ENCODE peak calls at places on chromosomes 2 and 18, in ten cellular contexts. S is AG08396, P is GM13976, R is psoas muscle, Z is HCEC 1CT, F is Panc1, N is fibroblast of the aortic adventitia, E is right lobe of liver, H is fibroblast of mammary gland, I is T-helper 1 cell. A is an unnamed sample.

GRCh38 chr18:56460590-56460989 is 177.8 kb downstream of the TXNL1 start:
- DNase-seq in S (no peak), P (no peak), R (no peak), Z (no peak), F (no peak), N (no peak), E (no peak), H (no peak), I (no peak), A (no peak)

GRCh38 chr18:27717816-27718215 is 459.1 kb downstream of the CDH2 start:
- DNase-seq in S (no peak), P (no peak), R (no peak), Z (no peak), F (no peak), N (no peak), E (no peak), H (no peak), I (no peak), A (no peak)

GRCh38 chr2:237946423-237946822 is 20.4 kb upstream of the UBE2F start:
- DNase-seq in S (no peak), P (no peak), R (no peak), Z (no peak), F (no peak), N (no peak), E (no peak), H (no peak), I (no peak), A (no peak)

GRCh38 chr2:768484-768883 is 91.3 kb upstream of the TMEM18 start:
- DNase-seq in S (no peak), P (no peak), R (no peak), Z (no peak), F (no peak), N (no peak), E (no peak), H (no peak), I (no peak), A (no peak)

GRCh38 chr18:22765889-22766288 is 167.2 kb upstream of the RBBP8 start:
- DNase-seq in S (no peak), P (no peak), R (no peak), Z (no peak), F (no peak), N (no peak), E (no peak), H (no peak), I (no peak), A (no peak)

GRCh38 chr2:204945376-204945775 is 400.1 kb downstream of the PARD3B start:
- DNase-seq in S (no peak), P (no peak), R (no peak), Z (no peak), F (no peak), N (no peak), E (no peak), H (no peak), I (no peak), A (no peak)

GRCh38 chr2:241034490-241035141 is 36.2 kb downstream of the SNED1 start:
- DNase-seq in S (no peak), P (no peak), R (no peak), Z (no peak), F (no peak), N (no peak), E (no peak), H (no peak), I (no peak), A (no peak)

GRCh38 chr2:99153921-99154604 is 679 bp downstream of the TSGA10 start:
- DNase-seq in S (peak), P (no peak), R (no peak), Z (no peak), F (peak), N (peak), E (no peak), H (peak), I (no peak), A (no peak)

GRCh38 chr2:217301142-217301541 is 441.3 kb upstream of the TNP1 start:
- DNase-seq in S (no peak), P (no peak), R (no peak), Z (no peak), F (no peak), N (no peak), E (peak), H (no peak), I (no peak), A (no peak)

GRCh38 chr2:129491251-129491817 is 488.1 kb upstream of the RAB6C start:
- DNase-seq in S (no peak), P (no peak), R (no peak), Z (no peak), F (no peak), N (no peak), E (no peak), H (no peak), I (no peak), A (no peak)

GRCh38 chr2:215396595-215397313 is 39.1 kb downstream of the FN1 start:
- DNase-seq in S (peak), P (no peak), R (no peak), Z (peak), F (no peak), N (peak), E (no peak), H (no peak), I (no peak), A (no peak)

GRCh38 chr2:172339431-172340010 is 87.9 kb upstream of the ITGA6 start:
- DNase-seq in S (no peak), P (no peak), R (no peak), Z (peak), F (no peak), N (peak), E (peak), H (no peak), I (no peak), A (no peak)

GRCh38 chr2:234863043-234863934 is 88.5 kb upstream of the SH3BP4 start:
- DNase-seq in S (peak), P (no peak), R (peak), Z (peak), F (no peak), N (peak), E (peak), H (peak), I (no peak), A (peak)

GRCh38 chr18:76932026-76932819 is 109.9 kb downstream of the ZNF236 start:
- DNase-seq in S (peak), P (no peak), R (peak), Z (no peak), F (no peak), N (peak), E (no peak), H (peak), I (no peak), A (no peak)

GRCh38 chr2:43024515-43024962 is 201.9 kb downstream of the ZFP36L2 start:
- DNase-seq in S (peak), P (peak), R (peak), Z (peak), F (peak), N (peak), E (peak), H (peak), I (no peak), A (no peak)

GRCh38 chr2:149719695-149720094 is 132.1 kb upstream of the MMADHC start:
- DNase-seq in S (no peak), P (no peak), R (no peak), Z (no peak), F (no peak), N (no peak), E (no peak), H (no peak), I (no peak), A (no peak)

GRCh38 chr2:142989276-142990204 is 112.1 kb downstream of the KYNU start:
- DNase-seq in S (peak), P (no peak), R (no peak), Z (peak), F (no peak), N (peak), E (no peak), H (peak), I (no peak), A (no peak)

GRCh38 chr18:66867653-66868052 is 263.8 kb upstream of the CDH19 start:
- DNase-seq in S (no peak), P (no peak), R (no peak), Z (no peak), F (no peak), N (no peak), E (no peak), H (no peak), I (no peak), A (no peak)

GRCh38 chr18:63511285-63511684 is 30.9 kb upstream of the SERPINB12 start:
- DNase-seq in S (peak), P (no peak), R (no peak), Z (peak), F (peak), N (peak), E (no peak), H (peak), I (no peak), A (no peak)

GRCh38 chr2:52936029-52936428 is 831.6 kb upstream of the CHAC2 start:
- DNase-seq in S (no peak), P (no peak), R (no peak), Z (no peak), F (peak), N (no peak), E (no peak), H (peak), I (no peak), A (no peak)

GRCh38 chr18:67363694-67364093 is 152.8 kb downstream of the DSEL start:
- DNase-seq in S (no peak), P (no peak), R (no peak), Z (no peak), F (no peak), N (no peak), E (no peak), H (no peak), I (no peak), A (no peak)

GRCh38 chr2:171836151-171836910 is 57.7 kb downstream of the SLC25A12 start:
- DNase-seq in S (no peak), P (no peak), R (no peak), Z (no peak), F (no peak), N (peak), E (no peak), H (peak), I (no peak), A (no peak)

GRCh38 chr2:38146302-38146916 is 70.5 kb upstream of the CYP1B1 start:
- DNase-seq in S (peak), P (peak), R (peak), Z (peak), F (no peak), N (peak), E (no peak), H (peak), I (no peak), A (peak)

GRCh38 chr2:10572693-10573092 is 117.1 kb downstream of the NOL10 start:
- DNase-seq in S (no peak), P (no peak), R (no peak), Z (no peak), F (no peak), N (no peak), E (no peak), H (no peak), I (no peak), A (no peak)

GRCh38 chr2:190488516-190489220 is 45.9 kb downstream of the NEMP2 start:
- DNase-seq in S (no peak), P (no peak), R (no peak), Z (no peak), F (no peak), N (no peak), E (no peak), H (no peak), I (no peak), A (no peak)

GRCh38 chr18:54479365-54479764 is 111.7 kb upstream of the DYNAP start:
- DNase-seq in S (no peak), P (no peak), R (no peak), Z (no peak), F (no peak), N (no peak), E (no peak), H (peak), I (no peak), A (no peak)

GRCh38 chr2:20421988-20422678 is 24.7 kb upstream of the RHOB start:
- DNase-seq in S (peak), P (no peak), R (peak), Z (peak), F (no peak), N (peak), E (peak), H (peak), I (no peak), A (peak)

GRCh38 chr2:26978061-26978596 is 7.7 kb downstream of the MAPRE3 start:
- DNase-seq in S (no peak), P (no peak), R (peak), Z (no peak), F (no peak), N (peak), E (peak), H (no peak), I (no peak), A (no peak)

GRCh38 chr2:242035858-242036652 is 166.5 kb downstream of the RTP5 start:
- DNase-seq in S (no peak), P (no peak), R (no peak), Z (no peak), F (no peak), N (no peak), E (peak), H (no peak), I (no peak), A (no peak)

A was measured in T1000.